ENCODE peak calls at places on chromosomes 3 and 15, in eight cellular contexts. Y is esophagus squamous epithelium, E is cardiac muscle cell, F is PC-9, X is psoas muscle, H is HL-60, M is aorta, A is astrocyte of the spinal cord. C is an unnamed sample.

GRCh38 chr3:141060287-141060686 is 9.1 kb downstream of the SPSB4 start:
- DNase-seq in Y (no peak), E (no peak), F (no peak), X (no peak), H (no peak), M (no peak), A (no peak), C (no peak)

GRCh38 chr3:59752925-59753324 is 703.1 kb upstream of the CFAP20DC start:
- DNase-seq in Y (no peak), E (no peak), F (no peak), X (no peak), H (no peak), M (no peak), A (no peak), C (no peak)

GRCh38 chr3:141486416-141486734 is 452 bp upstream of the RASA2 start:
- DNase-seq in Y (no peak), E (no peak), F (peak), X (no peak), H (no peak), M (no peak), A (peak), C (no peak)

GRCh38 chr3:36991923-36992805 is 767 bp downstream of the EPM2AIP1 start:
- DNase-seq in Y (no peak), E (no peak), F (peak), X (no peak), H (peak), M (no peak), A (peak), C (peak)

GRCh38 chr3:174882789-174883188 is 23.7 kb downstream of the NAALADL2 start:
- DNase-seq in Y (no peak), E (no peak), F (no peak), X (no peak), H (no peak), M (no peak), A (no peak), C (no peak)

GRCh38 chr3:141477224-141477623 is 9.6 kb upstream of the RASA2 start:
- DNase-seq in Y (no peak), E (no peak), F (peak), X (no peak), H (no peak), M (no peak), A (peak), C (peak)

GRCh38 chr3:158771982-158772381 is 29.9 kb upstream of the MFSD1 start:
- DNase-seq in Y (no peak), E (no peak), F (peak), X (no peak), H (no peak), M (no peak), A (no peak), C (no peak)

GRCh38 chr15:35047528-35047927 is 37.6 kb downstream of the NANOGP8 start:
- DNase-seq in Y (no peak), E (no peak), F (no peak), X (no peak), H (no peak), M (no peak), A (no peak), C (no peak)

GRCh38 chr3:194537732-194538247 is 51.0 kb upstream of the ATP13A3 start:
- DNase-seq in Y (no peak), E (peak), F (peak), X (no peak), H (no peak), M (peak), A (peak), C (peak)

GRCh38 chr3:174614046-174614445 is 245.1 kb upstream of the NAALADL2 start:
- DNase-seq in Y (no peak), E (no peak), F (no peak), X (no peak), H (no peak), M (no peak), A (peak), C (no peak)

GRCh38 chr3:61807865-61808276 is 246.5 kb downstream of the PTPRG start:
- DNase-seq in Y (no peak), E (peak), F (no peak), X (no peak), H (no peak), M (no peak), A (peak), C (no peak)

GRCh38 chr15:81155375-81156218 is 21.5 kb downstream of the CFAP161 start:
- DNase-seq in Y (no peak), E (peak), F (no peak), X (peak), H (peak), M (no peak), A (peak), C (peak)

GRCh38 chr3:40477671-40478070 is 749 bp downstream of the ZNF619 start:
- DNase-seq in Y (no peak), E (no peak), F (no peak), X (no peak), H (peak), M (no peak), A (no peak), C (no peak)

GRCh38 chr3:192571197-192571791 is 156.0 kb downstream of the FGF12 start:
- DNase-seq in Y (no peak), E (no peak), F (no peak), X (peak), H (no peak), M (peak), A (peak), C (peak)

GRCh38 chr3:39213613-39214012 is 21.2 kb upstream of the XIRP1 start:
- DNase-seq in Y (no peak), E (no peak), F (no peak), X (no peak), H (no peak), M (no peak), A (no peak), C (no peak)

GRCh38 chr3:78026429-78026828 is 986.5 kb downstream of the ROBO2 start:
- DNase-seq in Y (no peak), E (no peak), F (no peak), X (no peak), H (no peak), M (no peak), A (no peak), C (no peak)

GRCh38 chr3:23762214-23763039 is 43.3 kb upstream of the UBE2E1 start:
- DNase-seq in Y (no peak), E (no peak), F (no peak), X (no peak), H (no peak), M (no peak), A (no peak), C (no peak)

GRCh38 chr15:101244039-101244781 is 7.6 kb downstream of the CHSY1 start:
- DNase-seq in Y (no peak), E (no peak), F (no peak), X (no peak), H (peak), M (no peak), A (peak), C (peak)

GRCh38 chr3:30286007-30286669 is 320.3 kb upstream of the TGFBR2 start:
- DNase-seq in Y (peak), E (no peak), F (peak), X (peak), H (no peak), M (peak), A (peak), C (peak)

GRCh38 chr3:178170698-178171535 is 365.3 kb upstream of the KCNMB2 start:
- DNase-seq in Y (no peak), E (no peak), F (peak), X (no peak), H (no peak), M (no peak), A (peak), C (no peak)

GRCh38 chr15:74795961-74796625 is 14.2 kb downstream of the CSK start:
- DNase-seq in Y (no peak), E (no peak), F (no peak), X (no peak), H (no peak), M (no peak), A (no peak), C (no peak)

GRCh38 chr3:39812537-39812936 is 3.1 kb downstream of the MYRIP start:
- DNase-seq in Y (no peak), E (no peak), F (no peak), X (no peak), H (no peak), M (no peak), A (no peak), C (no peak)

DNA sequence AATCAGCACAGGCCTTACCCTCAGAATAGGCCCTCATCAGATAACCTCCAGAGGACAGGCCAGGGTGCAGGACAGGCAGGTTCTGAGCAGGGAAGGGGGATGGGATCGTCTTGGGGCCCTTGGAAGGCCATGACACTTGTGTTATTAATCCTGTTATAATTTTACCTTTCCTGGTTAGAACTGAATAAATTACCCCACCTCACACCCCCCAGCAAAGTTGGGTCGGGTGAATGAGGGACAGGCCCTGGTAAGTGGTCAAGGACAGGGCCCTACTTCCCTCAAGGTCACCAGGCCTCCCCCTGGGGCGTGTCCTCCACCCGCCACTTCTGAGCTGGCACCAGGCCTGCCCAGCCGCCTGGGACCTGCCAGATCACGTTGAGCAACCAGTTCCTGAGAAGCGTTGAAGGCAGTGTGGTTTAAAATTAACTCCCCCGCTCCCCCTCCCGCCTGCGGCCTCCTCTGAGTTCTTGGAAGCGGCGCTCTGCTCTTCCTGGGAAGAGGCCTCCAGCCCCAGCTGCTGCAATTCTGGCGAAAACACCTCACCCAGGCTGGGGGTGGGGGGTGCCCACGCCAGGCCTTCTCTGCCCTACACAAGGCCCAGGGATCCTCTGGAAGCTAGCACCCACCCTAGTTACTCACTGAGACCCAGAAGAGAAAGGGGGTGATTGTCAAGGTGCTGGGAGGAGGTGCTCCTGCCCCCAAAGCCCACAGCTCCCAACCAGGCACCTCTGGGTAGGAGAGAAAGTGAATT is 10.6 kb downstream of the CISH start:
- DNase-seq in Y (no peak), E (peak), F (peak), X (peak), H (peak), M (peak), A (peak), C (peak)
- H3K4me3 ChIP-seq in Y (peak), E (no peak), F (no peak), X (peak), H (no peak), M (no peak), A (no peak), C (no peak)

GRCh38 chr3:151146071-151146730 is 56.8 kb downstream of the GPR171 start:
- DNase-seq in Y (no peak), E (peak), F (peak), X (peak), H (peak), M (peak), A (peak), C (peak)
- H3K4me3 ChIP-seq in Y (peak), E (no peak), F (peak), X (peak), H (no peak), M (no peak), A (no peak), C (no peak)

GRCh38 chr3:50334339-50335075 is 6.1 kb downstream of the RASSF1 start:
- DNase-seq in Y (no peak), E (no peak), F (no peak), X (no peak), H (no peak), M (no peak), A (no peak), C (no peak)
- H3K4me3 ChIP-seq in Y (peak), E (no peak), F (no peak), X (peak), H (no peak), M (no peak), A (no peak), C (no peak)

DNA sequence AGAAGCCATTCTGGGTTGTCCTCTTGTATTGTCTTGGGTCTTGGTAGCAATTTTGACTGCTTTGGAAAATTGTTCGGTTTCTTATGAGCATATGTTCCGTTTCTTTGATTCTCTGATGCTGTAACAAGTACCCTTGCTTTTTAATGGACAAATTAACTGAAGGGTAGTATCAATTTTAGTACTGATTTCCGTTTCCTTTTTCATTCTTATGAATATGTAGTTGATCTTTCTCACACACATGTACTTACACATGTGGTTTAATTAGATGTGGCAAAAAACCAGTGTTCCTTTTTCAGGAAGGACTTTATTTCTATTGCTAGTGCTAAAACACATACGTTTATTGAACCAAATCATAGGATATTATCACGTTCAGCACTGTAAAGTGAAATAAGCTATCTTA is 119.1 kb downstream of the TCF12 start:
- DNase-seq in Y (no peak), E (no peak), F (no peak), X (no peak), H (no peak), M (no peak), A (no peak), C (no peak)
- H3K4me3 ChIP-seq in Y (no peak), E (no peak), F (no peak), X (no peak), H (no peak), M (no peak), A (no peak), C (no peak)

DNA sequence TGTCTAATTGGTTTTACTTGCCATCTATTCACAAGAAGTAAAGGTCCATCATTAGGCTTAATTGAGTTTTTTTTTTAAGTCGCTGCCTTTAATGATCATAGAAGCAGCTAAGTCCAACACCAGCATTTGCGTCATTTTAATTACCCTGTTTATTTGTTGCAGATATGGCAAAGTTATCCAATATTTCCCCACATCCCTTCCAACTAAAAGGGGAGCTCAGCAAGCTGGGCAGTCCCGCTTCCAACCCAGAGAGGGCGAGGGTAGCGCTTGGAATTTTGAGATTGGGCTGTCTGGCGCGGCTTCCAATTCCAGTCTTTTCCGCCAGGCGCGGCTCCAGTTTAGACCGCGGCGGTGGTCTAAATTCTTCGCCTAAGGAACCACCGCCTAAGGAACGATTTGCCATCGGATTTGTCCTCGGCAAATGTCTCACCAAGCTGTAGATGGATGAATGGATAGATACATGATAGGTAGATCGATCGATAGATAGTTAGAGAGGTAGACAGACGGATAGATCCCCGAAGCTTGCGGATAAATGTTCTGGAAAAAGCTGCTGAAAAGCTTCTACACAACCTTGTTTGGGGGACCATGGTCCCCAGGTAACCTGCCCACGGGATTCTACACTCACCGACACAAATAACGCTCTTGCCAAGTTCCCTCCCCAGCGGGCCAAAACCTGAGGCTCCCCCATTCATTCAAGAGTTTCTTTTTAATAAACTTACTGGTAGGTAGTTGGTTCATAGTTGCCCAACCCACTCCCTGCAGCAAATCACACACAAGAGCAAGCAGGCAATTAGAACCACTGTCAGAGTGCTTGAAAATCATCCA is 49.2 kb downstream of the ZIC4 start:
- DNase-seq in Y (no peak), E (peak), F (no peak), X (no peak), H (no peak), M (no peak), A (no peak), C (no peak)
- H3K4me3 ChIP-seq in Y (no peak), E (no peak), F (no peak), X (no peak), H (no peak), M (no peak), A (no peak), C (no peak)